ENCODE peak calls at places on chromosome 12, in nine cellular contexts. C, T, B, W, H, N, D, G and Q are unnamed samples.

GRCh38 chr12:122860854-122861585 is 25.8 kb downstream of the HIP1R start:
- DNase-seq in C (no peak), T (no peak), B (no peak), W (no peak), H (no peak), N (no peak), D (no peak), G (peak), Q (no peak)

GRCh38 chr12:39006286-39006685 is 100.9 kb upstream of the CPNE8 start:
- DNase-seq in C (no peak), T (no peak), B (no peak), W (no peak), H (no peak), N (no peak), D (no peak), G (no peak), Q (no peak)

GRCh38 chr12:80627773-80628172 is 79.7 kb upstream of the MYF6 start:
- DNase-seq in C (no peak), T (no peak), B (no peak), W (peak), H (no peak), N (no peak), D (no peak), G (no peak), Q (no peak)

GRCh38 chr12:75553865-75554555 is 42.6 kb upstream of the KRR1 start:
- DNase-seq in C (no peak), T (no peak), B (no peak), W (peak), H (no peak), N (peak), D (no peak), G (no peak), Q (no peak)

GRCh38 chr12:124492879-124493808 is 74.3 kb downstream of the NCOR2 start:
- DNase-seq in C (peak), T (no peak), B (no peak), W (no peak), H (peak), N (no peak), D (no peak), G (no peak), Q (no peak)

GRCh38 chr12:102964872-102965271 is 7.4 kb downstream of the ASCL1 start:
- DNase-seq in C (peak), T (no peak), B (peak), W (no peak), H (no peak), N (no peak), D (no peak), G (peak), Q (no peak)

GRCh38 chr12:49041036-49041880 is 19.3 kb downstream of the KMT2D start:
- DNase-seq in C (no peak), T (no peak), B (no peak), W (no peak), H (no peak), N (no peak), D (no peak), G (no peak), Q (no peak)

GRCh38 chr12:122067966-122068365 is 10.6 kb upstream of the MLXIP start:
- DNase-seq in C (no peak), T (peak), B (peak), W (peak), H (no peak), N (peak), D (no peak), G (peak), Q (peak)

GRCh38 chr12:6341439-6342139 is at the start of gene TNFRSF1A:
- DNase-seq in C (peak), T (peak), B (peak), W (peak), H (peak), N (peak), D (no peak), G (peak), Q (no peak)

GRCh38 chr12:123180171-123180570 is 29.3 kb upstream of the PITPNM2 start:
- DNase-seq in C (no peak), T (no peak), B (no peak), W (no peak), H (no peak), N (no peak), D (no peak), G (no peak), Q (no peak)

GRCh38 chr12:61385771-61386170 is 874.4 kb upstream of the USP15 start:
- DNase-seq in C (no peak), T (no peak), B (no peak), W (peak), H (no peak), N (no peak), D (no peak), G (no peak), Q (no peak)

GRCh38 chr12:31390991-31391390 is 65.0 kb upstream of the SINHCAF start:
- DNase-seq in C (no peak), T (no peak), B (no peak), W (no peak), H (no peak), N (no peak), D (no peak), G (no peak), Q (no peak)

GRCh38 chr12:132393991-132394949 is 64.9 kb upstream of the GALNT9 start:
- DNase-seq in C (peak), T (peak), B (no peak), W (no peak), H (peak), N (peak), D (peak), G (peak), Q (no peak)

GRCh38 chr12:42474391-42474790 is 115.2 kb downstream of the PRICKLE1 start:
- DNase-seq in C (peak), T (no peak), B (no peak), W (peak), H (no peak), N (no peak), D (peak), G (no peak), Q (no peak)

GRCh38 chr12:60106207-60106606 is 510.4 kb downstream of the SLC16A7 start:
- DNase-seq in C (peak), T (no peak), B (no peak), W (peak), H (no peak), N (peak), D (no peak), G (no peak), Q (no peak)

GRCh38 chr12:6603095-6603567 is 4.0 kb downstream of the CHD4 start:
- DNase-seq in C (no peak), T (peak), B (no peak), W (peak), H (no peak), N (peak), D (no peak), G (peak), Q (no peak)

GRCh38 chr12:106135781-106136180 is 3.0 kb downstream of the NUAK1 start:
- DNase-seq in C (peak), T (no peak), B (no peak), W (peak), H (no peak), N (no peak), D (no peak), G (no peak), Q (no peak)

GRCh38 chr12:112303004-112303403 is 79.2 kb downstream of the HECTD4 start:
- DNase-seq in C (peak), T (no peak), B (no peak), W (peak), H (no peak), N (no peak), D (peak), G (no peak), Q (peak)

GRCh38 chr12:9331218-9331626 is 123.0 kb upstream of the PZP start:
- DNase-seq in C (peak), T (no peak), B (peak), W (peak), H (peak), N (peak), D (peak), G (peak), Q (peak)

GRCh38 chr12:82366182-82366581 is 7.9 kb downstream of the METTL25 start:
- DNase-seq in C (no peak), T (no peak), B (no peak), W (peak), H (no peak), N (no peak), D (no peak), G (no peak), Q (no peak)

GRCh38 chr12:117134059-117134458 is 34.8 kb upstream of the TESC start:
- DNase-seq in C (no peak), T (no peak), B (no peak), W (no peak), H (no peak), N (peak), D (no peak), G (no peak), Q (no peak)

GRCh38 chr12:10562306-10562933 is 51.0 kb downstream of the MAGOHB start:
- DNase-seq in C (peak), T (no peak), B (no peak), W (peak), H (peak), N (peak), D (peak), G (no peak), Q (no peak)

GRCh38 chr12:124609041-124609984 is 41.9 kb upstream of the NCOR2 start:
- DNase-seq in C (peak), T (peak), B (peak), W (peak), H (peak), N (peak), D (peak), G (peak), Q (peak)

GRCh38 chr12:52232916-52233461 is at the start of gene KRT7:
- DNase-seq in C (peak), T (peak), B (no peak), W (no peak), H (no peak), N (no peak), D (no peak), G (peak), Q (no peak)
- TF ChIP-seq POLR2A in C (peak), T (no peak), B (no peak), W (no peak), H (no peak), N (no peak), D (no peak), G (peak), Q (no peak)

GRCh38 chr12:12723681-12724420 is 6.7 kb downstream of the CDKN1B start:
- DNase-seq in C (peak), T (peak), B (peak), W (peak), H (peak), N (peak), D (no peak), G (peak), Q (no peak)
- TF ChIP-seq POLR2A in C (no peak), T (no peak), B (no peak), W (no peak), H (peak), N (no peak), D (peak), G (peak), Q (peak)

GRCh38 chr12:25985296-25985992 is 27.0 kb downstream of the RASSF8 start:
- DNase-seq in C (no peak), T (no peak), B (no peak), W (no peak), H (no peak), N (no peak), D (no peak), G (no peak), Q (no peak)

GRCh38 chr12:25990495-25990894 is 32.0 kb downstream of the RASSF8 start:
- DNase-seq in C (no peak), T (no peak), B (no peak), W (no peak), H (no peak), N (no peak), D (no peak), G (no peak), Q (no peak)

GRCh38 chr12:25986169-25986568 is 27.7 kb downstream of the RASSF8 start:
- DNase-seq in C (no peak), T (no peak), B (no peak), W (no peak), H (no peak), N (no peak), D (no peak), G (no peak), Q (no peak)

GRCh38 chr12:25992026-25992782 is 33.7 kb downstream of the RASSF8 start:
- DNase-seq in C (no peak), T (no peak), B (no peak), W (no peak), H (no peak), N (no peak), D (no peak), G (peak), Q (no peak)

DNA sequence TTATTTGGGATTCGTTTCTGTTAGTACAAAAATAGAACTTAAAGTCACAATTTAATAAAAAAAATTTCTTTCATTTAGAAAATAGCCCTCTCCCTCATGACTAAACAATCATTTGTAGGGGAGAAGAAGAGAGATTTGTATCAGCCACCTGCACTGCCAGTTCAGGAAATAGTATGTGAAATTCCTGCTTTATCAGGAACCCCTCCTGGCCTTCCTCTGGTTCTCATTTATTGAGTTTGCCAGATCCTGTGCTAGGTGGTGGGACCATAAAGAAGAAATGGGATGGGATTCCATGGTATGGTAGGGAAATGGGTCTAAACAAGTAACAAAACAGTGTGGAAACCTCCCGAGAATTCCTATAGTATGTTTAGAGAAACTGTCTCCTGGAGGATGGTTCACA is 30.0 kb downstream of the RASSF8 start:
- DNase-seq in C (no peak), T (no peak), B (no peak), W (no peak), H (no peak), N (no peak), D (no peak), G (no peak), Q (no peak)
- TF ChIP-seq POLR2A in C (no peak), T (no peak), B (no peak), W (no peak), H (no peak), N (no peak), D (no peak), G (no peak), Q (no peak)

GRCh38 chr12:71663561-71664410 is at the start of the genes THAP2 and ZFC3H1:
- DNase-seq in C (peak), T (peak), B (peak), W (peak), H (peak), N (peak), D (peak), G (peak), Q (peak)
- TF ChIP-seq POLR2A in C (peak), T (peak), B (no peak), W (peak), H (peak), N (peak), D (peak), G (peak), Q (peak)

GRCh38 chr12:57461326-57461903 is 1.8 kb downstream of the GLI1 start:
- DNase-seq in C (peak), T (peak), B (peak), W (peak), H (peak), N (peak), D (peak), G (peak), Q (no peak)
- TF ChIP-seq POLR2A in C (no peak), T (no peak), B (no peak), W (no peak), H (no peak), N (no peak), D (no peak), G (no peak), Q (no peak)

DNA sequence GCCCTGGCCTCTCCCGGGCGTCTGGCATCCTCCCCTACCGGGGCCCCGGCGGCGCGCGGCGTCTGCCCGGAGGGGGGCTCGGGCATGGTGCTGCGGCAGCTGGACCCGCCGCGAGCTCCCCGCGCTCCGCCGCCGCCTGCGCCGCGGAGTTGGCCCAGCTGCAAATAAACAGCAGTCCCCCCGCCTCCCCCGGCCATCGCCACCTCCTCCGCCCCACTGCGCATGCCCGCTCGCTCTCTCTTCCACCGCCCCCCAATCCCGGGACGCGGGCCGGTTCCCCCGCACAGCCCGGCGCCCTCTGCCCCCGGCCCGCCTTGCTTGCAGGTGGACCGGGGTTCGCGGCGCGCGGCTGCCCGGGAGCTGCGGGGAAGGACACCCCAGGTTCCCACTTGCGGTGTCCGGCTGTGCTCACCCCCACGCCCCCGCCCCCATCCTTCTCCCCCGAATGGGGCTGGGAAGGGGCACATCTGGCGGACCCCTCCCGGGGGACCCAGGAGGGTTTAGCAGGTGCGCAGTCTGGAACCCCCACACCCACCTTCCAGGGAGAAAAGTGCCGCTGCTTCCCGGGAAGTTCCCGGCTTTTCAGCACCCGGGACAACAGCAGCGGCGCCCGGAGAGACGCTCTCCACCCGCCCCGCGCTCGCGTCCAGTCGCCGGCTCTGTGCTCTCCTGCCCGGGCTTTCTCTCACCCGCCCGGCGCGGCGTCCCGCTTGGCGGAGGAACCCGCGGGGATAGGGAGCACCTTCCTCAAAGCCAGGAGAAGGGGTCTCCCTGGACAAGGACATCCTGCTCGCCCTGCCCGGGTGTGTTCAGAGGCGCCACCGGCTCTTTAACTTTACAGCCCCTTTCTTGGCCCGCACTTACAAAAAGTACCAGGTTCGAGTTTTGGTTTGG is at the start of gene TMTC1:
- DNase-seq in C (no peak), T (peak), B (peak), W (peak), H (no peak), N (no peak), D (peak), G (peak), Q (no peak)
- TF ChIP-seq POLR2A in C (no peak), T (no peak), B (no peak), W (no peak), H (no peak), N (no peak), D (peak), G (no peak), Q (no peak)

GRCh38 chr12:120156315-120157259 is 37.9 kb downstream of the GCN1 start:
- DNase-seq in C (no peak), T (no peak), B (no peak), W (no peak), H (no peak), N (no peak), D (no peak), G (no peak), Q (no peak)

GRCh38 chr12:120148011-120148410 is 31.5 kb upstream of the RAB35 start:
- DNase-seq in C (no peak), T (no peak), B (no peak), W (no peak), H (no peak), N (no peak), D (no peak), G (no peak), Q (no peak)

GRCh38 chr12:120145164-120145563 is 28.6 kb upstream of the RAB35 start:
- DNase-seq in C (no peak), T (no peak), B (no peak), W (no peak), H (no peak), N (no peak), D (no peak), G (no peak), Q (no peak)

GRCh38 chr12:120155072-120155471 is 38.5 kb upstream of the RAB35 start:
- DNase-seq in C (no peak), T (no peak), B (no peak), W (no peak), H (no peak), N (no peak), D (no peak), G (no peak), Q (no peak)

DNA sequence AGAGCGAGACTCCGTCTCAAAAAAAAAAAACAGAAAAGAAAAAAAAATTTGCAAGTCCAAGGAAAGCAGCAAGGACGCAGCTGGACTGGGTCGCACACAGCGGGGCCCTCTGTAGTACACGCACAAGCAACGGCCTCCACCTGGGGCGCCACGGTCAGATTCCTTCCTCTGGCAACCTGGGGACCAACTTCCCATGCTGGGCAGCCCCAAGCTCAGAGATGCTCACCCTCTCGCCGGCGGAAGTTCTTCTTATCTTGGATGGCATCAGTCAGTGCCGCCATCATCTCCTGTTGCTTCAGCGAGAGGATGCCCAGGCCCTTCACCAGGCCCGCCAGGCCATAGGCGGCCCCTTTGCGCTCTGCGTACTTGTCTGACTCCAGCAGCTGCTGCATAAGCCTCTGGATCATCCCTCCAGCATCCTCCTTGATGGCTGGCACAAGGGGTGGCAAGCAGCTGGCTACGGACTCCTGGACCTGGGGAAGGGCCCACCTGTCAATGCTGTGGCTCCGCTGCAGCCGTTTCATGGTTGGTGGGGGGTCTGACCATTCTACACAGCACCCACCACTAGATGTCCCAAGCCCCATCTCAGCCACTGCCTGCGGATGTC is 34.5 kb upstream of the RAB35 start:
- DNase-seq in C (no peak), T (no peak), B (no peak), W (no peak), H (no peak), N (no peak), D (no peak), G (no peak), Q (no peak)
- TF ChIP-seq POLR2A in C (no peak), T (no peak), B (no peak), W (no peak), H (no peak), N (no peak), D (no peak), G (no peak), Q (no peak)

GRCh38 chr12:56362130-56363059 is at the start of gene APOF:
- DNase-seq in C (no peak), T (peak), B (no peak), W (no peak), H (no peak), N (no peak), D (no peak), G (no peak), Q (no peak)

GRCh38 chr12:56358836-56359532 is 923 bp downstream of the STAT2 start:
- DNase-seq in C (no peak), T (peak), B (no peak), W (peak), H (no peak), N (peak), D (no peak), G (no peak), Q (no peak)

GRCh38 chr12:56361487-56362129 is 1.0 kb downstream of the APOF start:
- DNase-seq in C (no peak), T (peak), B (no peak), W (no peak), H (no peak), N (no peak), D (no peak), G (no peak), Q (no peak)

GRCh38 chr12:56359851-56360767 is at the start of gene STAT2:
- DNase-seq in C (peak), T (peak), B (peak), W (peak), H (peak), N (peak), D (peak), G (peak), Q (peak)
- TF ChIP-seq POLR2A in C (peak), T (peak), B (no peak), W (peak), H (peak), N (peak), D (peak), G (peak), Q (peak)